ENCODE peak calls at places on chromosome 6, in seven cellular contexts. P is CD8-positive, alpha-beta T cell; W is heart left ventricle; T is colonic mucosa; V is upper lobe of left lung; J is small intestine; N is aorta. D is an unnamed sample. For H3K36me3, the result is how much of the 10 kb centered on the place peaks cover.

GRCh38 chr6:166616261-166617226 is 10.5 kb downstream of the RPS6KA2 start:
- DNase-seq in N (no peak), V (peak), J (no peak), W (no peak), T (peak), P (no peak), D (no peak)

GRCh38 chr6:7042654-7043545 is 64.9 kb upstream of the RREB1 start:
- DNase-seq in V (no peak), T (peak), J (peak), P (no peak), N (no peak), W (no peak), D (no peak)

GRCh38 chr6:4543596-4543995 is 232.6 kb upstream of the CDYL start:
- DNase-seq in J (no peak), P (no peak), W (no peak), V (no peak), T (no peak), N (no peak), D (no peak)

GRCh38 chr6:98747246-98747645 is 87.1 kb upstream of the POU3F2 start:
- DNase-seq in J (no peak), N (no peak), T (no peak), P (no peak), W (no peak), V (no peak), D (no peak)

GRCh38 chr6:159017757-159018559 is 18.0 kb upstream of the RSPH3 start:
- DNase-seq in N (no peak), J (no peak), W (no peak), T (no peak), V (no peak), P (no peak), D (no peak)

GRCh38 chr6:142605922-142606321 is 304.1 kb downstream of the ADGRG6 start:
- DNase-seq in T (no peak), W (no peak), N (no peak), V (no peak), J (no peak), P (no peak), D (no peak)

GRCh38 chr6:145814035-145814500 is 527 bp downstream of the FBXO30 start:
- DNase-seq in P (peak), J (no peak), N (peak), W (peak), T (peak), V (peak), D (no peak)

GRCh38 chr6:39617023-39617422 is 108.2 kb downstream of the KIF6 start:
- DNase-seq in J (no peak), T (no peak), P (no peak), V (no peak), W (no peak), N (no peak), D (no peak)

GRCh38 chr6:92840246-92840930 is 579.0 kb downstream of the EPHA7 start:
- DNase-seq in N (no peak), V (no peak), T (no peak), W (no peak), P (no peak), J (no peak), D (no peak)

GRCh38 chr6:155050311-155050710 is 55.2 kb downstream of the TIAM2 start:
- DNase-seq in W (no peak), T (no peak), V (no peak), N (no peak), P (peak), J (no peak), D (no peak)

GRCh38 chr6:129748212-129748900 is 38.4 kb upstream of the ARHGAP18 start:
- DNase-seq in W (peak), T (peak), J (peak), V (peak), P (peak), N (no peak), D (no peak)

GRCh38 chr6:129251669-129252376 is 368.9 kb downstream of the LAMA2 start:
- DNase-seq in J (peak), W (no peak), N (peak), P (peak), T (peak), V (no peak), D (peak)

GRCh38 chr6:136076496-136076895 is 173.6 kb downstream of the MTFR2 start:
- DNase-seq in V (no peak), P (no peak), T (no peak), N (no peak), J (no peak), W (no peak), D (no peak)

GRCh38 chr6:152057832-152058498 is 250.5 kb downstream of the ESR1 start:
- DNase-seq in N (no peak), J (no peak), T (no peak), P (no peak), W (no peak), V (no peak), D (no peak)

GRCh38 chr6:834879-835278 is 141.9 kb upstream of the EXOC2 start:
- DNase-seq in V (no peak), T (no peak), P (no peak), N (no peak), J (no peak), W (no peak), D (no peak)
- H3K27ac ChIP-seq in V (no peak), T (no peak), P (no peak), N (no peak), J (no peak), W (no peak), D (no peak)

GRCh38 chr6:3412779-3413500 is 43.9 kb downstream of the SLC22A23 start:
- DNase-seq in J (no peak), N (no peak), V (no peak), P (no peak), T (no peak), W (no peak), D (no peak)
- H3K36me3 ChIP-seq in J (under half), N (under half), V (under half), P (under half), T (under half), W (under half), D (under half)

GRCh38 chr6:56539503-56540105 is 103.1 kb downstream of the DST start:
- DNase-seq in P (no peak), T (no peak), W (no peak), J (no peak), V (no peak), N (no peak), D (no peak)
- H3K4me3 ChIP-seq in P (no peak), T (no peak), W (peak), J (no peak), V (peak), N (peak), D (no peak)

GRCh38 chr6:161274488-161274858 is 612 bp upstream of the AGPAT4 start:
- DNase-seq in N (no peak), V (no peak), P (no peak), W (no peak), J (no peak), T (no peak), D (no peak)
- H3K27ac ChIP-seq in N (no peak), V (peak), P (peak), W (peak), J (peak), T (peak), D (peak)

GRCh38 chr6:87514831-87515230 is 42.1 kb downstream of the SLC35A1 start:
- DNase-seq in P (no peak), T (no peak), V (no peak), J (no peak), W (no peak), N (no peak), D (no peak)
- H3K36me3 ChIP-seq in P (under half), T (under half), V (under half), J (under half), W (half or more), N (under half), D (half or more)

DNA sequence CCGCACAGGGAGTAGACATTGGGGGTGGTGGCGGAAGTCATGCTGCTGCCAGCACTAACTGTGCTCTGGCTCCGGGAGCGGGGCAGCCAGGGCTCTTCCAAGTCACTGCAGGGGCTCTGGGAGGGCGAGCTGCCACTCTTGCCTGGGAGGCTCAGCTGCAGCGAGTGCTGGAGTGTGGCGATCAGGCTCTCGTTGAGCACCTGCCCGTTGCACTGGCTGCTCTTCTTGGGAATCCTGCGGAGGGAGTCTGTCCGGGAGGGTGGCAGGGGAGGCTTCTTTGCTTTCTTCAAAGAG is 28.0 kb downstream of the HEBP2 start:
- DNase-seq in N (no peak), V (no peak), J (no peak), T (no peak), W (no peak), P (no peak), D (no peak)
- H3K4me3 ChIP-seq in N (no peak), V (no peak), J (no peak), T (no peak), W (no peak), P (no peak), D (no peak)

GRCh38 chr6:116094041-116094440 is 6.6 kb upstream of the NT5DC1 start:
- DNase-seq in V (no peak), T (no peak), N (no peak), P (no peak), J (no peak), W (no peak), D (no peak)
- H3K27ac ChIP-seq in V (no peak), T (no peak), N (peak), P (no peak), J (no peak), W (peak), D (no peak)

GRCh38 chr6:13303668-13304017 is 24.7 kb downstream of the TBC1D7 start:
- DNase-seq in V (peak), W (peak), N (peak), J (peak), T (peak), P (no peak), D (no peak)

GRCh38 chr6:13304580-13305255 is 23.6 kb downstream of the TBC1D7 start:
- DNase-seq in T (no peak), J (no peak), V (no peak), N (no peak), W (no peak), P (no peak), D (no peak)

GRCh38 chr6:13305256-13305650 is 23.1 kb downstream of the TBC1D7 start:
- DNase-seq in J (no peak), V (no peak), N (no peak), P (no peak), W (no peak), T (no peak), D (no peak)

GRCh38 chr6:13302751-13303667 is 25.3 kb downstream of the TBC1D7 start:
- DNase-seq in V (peak), N (peak), P (peak), T (peak), J (peak), W (peak), D (peak)

DNA sequence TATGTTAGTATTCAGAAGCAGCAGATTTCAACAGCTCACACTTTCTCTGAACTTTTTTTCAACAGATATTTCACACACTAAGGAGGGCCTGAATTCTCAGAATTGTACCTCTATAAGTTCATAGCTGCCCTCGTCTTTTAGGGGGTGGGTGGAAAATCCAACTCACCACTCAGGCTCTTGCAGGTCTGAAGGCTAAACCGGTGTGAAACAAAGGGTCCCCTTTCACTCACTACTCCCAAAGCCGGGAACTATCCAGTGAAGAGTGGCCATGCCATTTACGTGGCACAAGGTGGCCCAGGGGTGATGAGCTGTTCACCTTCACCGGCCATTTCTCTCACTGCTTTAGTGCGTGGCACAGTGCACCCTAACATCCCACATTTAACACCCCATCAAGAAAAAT is 24.2 kb downstream of the TBC1D7 start:
- DNase-seq in V (no peak), W (no peak), J (no peak), N (no peak), P (no peak), T (no peak), D (no peak)
- H3K36me3 ChIP-seq in V (under half), W (half or more), J (under half), N (under half), P (under half), T (under half), D (under half)